ENCODE peak calls at places on chromosomes 5 and 9, in eight cellular contexts. One of them, this sample, is unnamed.

GRCh38 chr5:78727786-78728761 is 79.5 kb upstream of the LHFPL2 start:
- DNase-seq in epithelial cell of esophagus: no peak
- DNase-seq in fibroblast of the aortic adventitia: no peak
- DNase-seq in fibroblast of lung: no peak
- DNase-seq in bronchial epithelial cell: no peak
- DNase-seq in brain microvascular endothelial cell: no peak
- DNase-seq in heart right ventricle: no peak
- DNase-seq in ovary: no peak
- DNase-seq in this sample: no peak

GRCh38 chr5:180825768-180826525 is 23.3 kb upstream of the MGAT1 start:
- DNase-seq in brain microvascular endothelial cell: peak
- DNase-seq in bronchial epithelial cell: peak
- DNase-seq in fibroblast of lung: peak
- DNase-seq in fibroblast of the aortic adventitia: peak
- DNase-seq in ovary: no peak
- DNase-seq in heart right ventricle: no peak
- DNase-seq in epithelial cell of esophagus: peak
- DNase-seq in this sample: peak

GRCh38 chr5:179154991-179155955 is 95.1 kb downstream of the ZNF354C start:
- DNase-seq in fibroblast of lung: no peak
- DNase-seq in brain microvascular endothelial cell: no peak
- DNase-seq in epithelial cell of esophagus: no peak
- DNase-seq in bronchial epithelial cell: no peak
- DNase-seq in ovary: no peak
- DNase-seq in fibroblast of the aortic adventitia: no peak
- DNase-seq in heart right ventricle: no peak
- DNase-seq in this sample: no peak

GRCh38 chr5:67196537-67197059 is at the start of gene CD180:
- DNase-seq in ovary: no peak
- DNase-seq in epithelial cell of esophagus: no peak
- DNase-seq in bronchial epithelial cell: no peak
- DNase-seq in fibroblast of lung: no peak
- DNase-seq in brain microvascular endothelial cell: no peak
- DNase-seq in fibroblast of the aortic adventitia: peak
- DNase-seq in heart right ventricle: peak
- DNase-seq in this sample: no peak

GRCh38 chr5:178770621-178771020 is 40.2 kb upstream of the ZNF354A start:
- DNase-seq in fibroblast of lung: no peak
- DNase-seq in ovary: no peak
- DNase-seq in bronchial epithelial cell: no peak
- DNase-seq in heart right ventricle: no peak
- DNase-seq in brain microvascular endothelial cell: no peak
- DNase-seq in fibroblast of the aortic adventitia: no peak
- DNase-seq in epithelial cell of esophagus: no peak
- DNase-seq in this sample: peak

GRCh38 chr5:139848508-139849100 is 53.0 kb downstream of the PSD2 start:
- DNase-seq in heart right ventricle: peak
- DNase-seq in brain microvascular endothelial cell: no peak
- DNase-seq in epithelial cell of esophagus: no peak
- DNase-seq in bronchial epithelial cell: no peak
- DNase-seq in ovary: peak
- DNase-seq in fibroblast of the aortic adventitia: no peak
- DNase-seq in fibroblast of lung: no peak
- DNase-seq in this sample: no peak

GRCh38 chr9:135663857-135664256 is 748 bp downstream of the LCN9 start:
- DNase-seq in heart right ventricle: no peak
- DNase-seq in epithelial cell of esophagus: no peak
- DNase-seq in bronchial epithelial cell: no peak
- DNase-seq in ovary: no peak
- DNase-seq in brain microvascular endothelial cell: no peak
- DNase-seq in fibroblast of the aortic adventitia: no peak
- DNase-seq in fibroblast of lung: no peak
- DNase-seq in this sample: no peak

GRCh38 chr5:134647750-134648424 is 698 bp upstream of the SEC24A start:
- DNase-seq in fibroblast of lung: peak
- DNase-seq in brain microvascular endothelial cell: no peak
- DNase-seq in ovary: no peak
- DNase-seq in heart right ventricle: no peak
- DNase-seq in bronchial epithelial cell: peak
- DNase-seq in epithelial cell of esophagus: peak
- DNase-seq in fibroblast of the aortic adventitia: peak
- DNase-seq in this sample: no peak

GRCh38 chr9:131875828-131876485 is 136.1 kb upstream of the RAPGEF1 start:
- DNase-seq in bronchial epithelial cell: peak
- DNase-seq in ovary: no peak
- DNase-seq in brain microvascular endothelial cell: no peak
- DNase-seq in epithelial cell of esophagus: peak
- DNase-seq in heart right ventricle: no peak
- DNase-seq in fibroblast of lung: peak
- DNase-seq in fibroblast of the aortic adventitia: peak
- DNase-seq in this sample: no peak

GRCh38 chr5:50749181-50749580 is 82.7 kb downstream of the PARP8 start:
- DNase-seq in fibroblast of lung: no peak
- DNase-seq in brain microvascular endothelial cell: no peak
- DNase-seq in fibroblast of the aortic adventitia: no peak
- DNase-seq in bronchial epithelial cell: no peak
- DNase-seq in epithelial cell of esophagus: no peak
- DNase-seq in heart right ventricle: no peak
- DNase-seq in ovary: no peak
- DNase-seq in this sample: no peak

GRCh38 chr5:114360816-114361723 is 800 bp upstream of the KCNN2 start:
- DNase-seq in bronchial epithelial cell: no peak
- DNase-seq in heart right ventricle: peak
- DNase-seq in brain microvascular endothelial cell: no peak
- DNase-seq in ovary: peak
- DNase-seq in fibroblast of lung: peak
- DNase-seq in fibroblast of the aortic adventitia: no peak
- DNase-seq in epithelial cell of esophagus: no peak
- DNase-seq in this sample: no peak

DNA sequence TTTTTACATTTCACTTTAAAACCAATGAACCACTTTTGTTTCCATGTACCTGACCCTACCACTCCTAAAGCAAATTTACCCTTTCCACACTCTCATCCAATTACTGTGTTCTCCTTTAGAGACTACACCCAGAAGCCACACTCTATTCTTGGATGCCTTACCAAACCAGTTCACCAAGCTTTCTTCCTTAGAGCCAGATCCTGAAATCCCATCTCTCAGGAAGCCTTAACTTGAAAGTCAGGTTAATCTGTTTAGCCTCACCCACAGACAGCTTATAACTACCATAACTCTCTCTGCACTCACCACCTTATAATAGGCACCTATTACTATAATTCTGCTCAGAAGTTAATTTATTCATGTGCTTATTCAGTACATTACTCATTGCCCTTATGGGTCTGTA is 4.3 kb downstream of the CSNK1A1 start:
- DNase-seq in fibroblast of the aortic adventitia: no peak
- DNase-seq in bronchial epithelial cell: peak
- DNase-seq in heart right ventricle: no peak
- DNase-seq in brain microvascular endothelial cell: no peak
- DNase-seq in ovary: no peak
- DNase-seq in fibroblast of lung: no peak
- DNase-seq in epithelial cell of esophagus: peak
- DNase-seq in this sample: no peak
- H3K4me3 ChIP-seq in fibroblast of the aortic adventitia: peak
- H3K4me3 ChIP-seq in bronchial epithelial cell: no peak
- H3K4me3 ChIP-seq in heart right ventricle: no peak
- H3K4me3 ChIP-seq in brain microvascular endothelial cell: no peak
- H3K4me3 ChIP-seq in ovary: no peak
- H3K4me3 ChIP-seq in fibroblast of lung: peak
- H3K4me3 ChIP-seq in epithelial cell of esophagus: peak
- H3K4me3 ChIP-seq in this sample: peak

GRCh38 chr9:35660966-35661413 is 2.9 kb downstream of the CCDC107 start:
- DNase-seq in epithelial cell of esophagus: peak
- DNase-seq in brain microvascular endothelial cell: peak
- DNase-seq in fibroblast of lung: peak
- DNase-seq in heart right ventricle: no peak
- DNase-seq in fibroblast of the aortic adventitia: peak
- DNase-seq in ovary: no peak
- DNase-seq in bronchial epithelial cell: peak
- DNase-seq in this sample: no peak
- TF ChIP-seq CTCF in epithelial cell of esophagus: peak
- TF ChIP-seq CTCF in brain microvascular endothelial cell: peak
- TF ChIP-seq CTCF in fibroblast of lung: peak
- TF ChIP-seq CTCF in heart right ventricle: peak
- TF ChIP-seq CTCF in fibroblast of the aortic adventitia: peak
- TF ChIP-seq CTCF in ovary: no peak
- TF ChIP-seq CTCF in bronchial epithelial cell: peak
- TF ChIP-seq CTCF in this sample: peak

GRCh38 chr5:402615-403359 is 40.2 kb upstream of the EXOC3 start:
- DNase-seq in heart right ventricle: no peak
- DNase-seq in epithelial cell of esophagus: peak
- DNase-seq in brain microvascular endothelial cell: no peak
- DNase-seq in bronchial epithelial cell: no peak
- DNase-seq in fibroblast of lung: no peak
- DNase-seq in fibroblast of the aortic adventitia: no peak
- DNase-seq in ovary: no peak
- DNase-seq in this sample: no peak

GRCh38 chr5:401216-402034 is 41.6 kb upstream of the EXOC3 start:
- DNase-seq in heart right ventricle: no peak
- DNase-seq in brain microvascular endothelial cell: no peak
- DNase-seq in ovary: peak
- DNase-seq in fibroblast of lung: no peak
- DNase-seq in bronchial epithelial cell: no peak
- DNase-seq in fibroblast of the aortic adventitia: no peak
- DNase-seq in epithelial cell of esophagus: no peak
- DNase-seq in this sample: no peak

GRCh38 chr5:398475-399295 is 44.3 kb upstream of the EXOC3 start:
- DNase-seq in ovary: no peak
- DNase-seq in fibroblast of the aortic adventitia: no peak
- DNase-seq in bronchial epithelial cell: no peak
- DNase-seq in fibroblast of lung: no peak
- DNase-seq in brain microvascular endothelial cell: no peak
- DNase-seq in heart right ventricle: no peak
- DNase-seq in epithelial cell of esophagus: no peak
- DNase-seq in this sample: no peak

GRCh38 chr5:399296-400281 is 43.4 kb upstream of the EXOC3 start:
- DNase-seq in fibroblast of lung: peak
- DNase-seq in epithelial cell of esophagus: peak
- DNase-seq in fibroblast of the aortic adventitia: peak
- DNase-seq in ovary: peak
- DNase-seq in bronchial epithelial cell: no peak
- DNase-seq in heart right ventricle: peak
- DNase-seq in brain microvascular endothelial cell: peak
- DNase-seq in this sample: peak

GRCh38 chr5:400282-401215 is 42.4 kb upstream of the EXOC3 start:
- DNase-seq in bronchial epithelial cell: no peak
- DNase-seq in epithelial cell of esophagus: no peak
- DNase-seq in fibroblast of the aortic adventitia: peak
- DNase-seq in heart right ventricle: no peak
- DNase-seq in ovary: peak
- DNase-seq in fibroblast of lung: peak
- DNase-seq in brain microvascular endothelial cell: no peak
- DNase-seq in this sample: no peak
- H3K4me3 ChIP-seq in bronchial epithelial cell: no peak
- H3K4me3 ChIP-seq in epithelial cell of esophagus: no peak
- H3K4me3 ChIP-seq in fibroblast of the aortic adventitia: peak
- H3K4me3 ChIP-seq in heart right ventricle: peak
- H3K4me3 ChIP-seq in ovary: no peak
- H3K4me3 ChIP-seq in fibroblast of lung: peak
- H3K4me3 ChIP-seq in brain microvascular endothelial cell: peak
- H3K4me3 ChIP-seq in this sample: peak

GRCh38 chr5:159987031-159987674 is 21.8 kb upstream of the TTC1 start:
- DNase-seq in brain microvascular endothelial cell: peak
- DNase-seq in fibroblast of the aortic adventitia: peak
- DNase-seq in bronchial epithelial cell: peak
- DNase-seq in epithelial cell of esophagus: peak
- DNase-seq in fibroblast of lung: peak
- DNase-seq in ovary: peak
- DNase-seq in heart right ventricle: peak
- DNase-seq in this sample: no peak
- TF ChIP-seq CTCF in brain microvascular endothelial cell: peak
- TF ChIP-seq CTCF in fibroblast of the aortic adventitia: peak
- TF ChIP-seq CTCF in bronchial epithelial cell: peak
- TF ChIP-seq CTCF in epithelial cell of esophagus: peak
- TF ChIP-seq CTCF in fibroblast of lung: peak
- TF ChIP-seq CTCF in ovary: peak
- TF ChIP-seq CTCF in heart right ventricle: peak
- TF ChIP-seq CTCF in this sample: peak

DNA sequence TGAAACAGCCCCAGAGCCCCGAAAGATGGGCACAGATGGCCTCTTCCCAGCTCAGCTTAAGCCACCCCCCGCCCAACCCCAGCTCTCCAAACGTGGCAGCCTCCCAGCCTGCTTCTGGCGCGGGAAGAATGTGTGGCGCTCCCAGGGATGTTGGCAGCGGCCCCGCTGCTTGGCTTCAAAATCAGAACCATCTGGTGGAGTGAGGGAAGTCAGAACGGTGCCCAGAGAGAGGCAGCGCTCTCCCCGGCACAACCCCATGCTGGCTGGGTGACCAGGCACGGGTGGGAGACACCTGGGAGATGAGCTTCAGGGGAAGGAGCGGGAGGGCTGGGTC is 72.7 kb upstream of the ORM1 start:
- DNase-seq in fibroblast of the aortic adventitia: peak
- DNase-seq in fibroblast of lung: peak
- DNase-seq in brain microvascular endothelial cell: peak
- DNase-seq in epithelial cell of esophagus: no peak
- DNase-seq in bronchial epithelial cell: no peak
- DNase-seq in heart right ventricle: peak
- DNase-seq in ovary: peak
- DNase-seq in this sample: peak
- H3K4me3 ChIP-seq in fibroblast of the aortic adventitia: no peak
- H3K4me3 ChIP-seq in fibroblast of lung: no peak
- H3K4me3 ChIP-seq in brain microvascular endothelial cell: no peak
- H3K4me3 ChIP-seq in epithelial cell of esophagus: no peak
- H3K4me3 ChIP-seq in bronchial epithelial cell: no peak
- H3K4me3 ChIP-seq in heart right ventricle: no peak
- H3K4me3 ChIP-seq in ovary: no peak
- H3K4me3 ChIP-seq in this sample: peak

GRCh38 chr5:169003721-169004481 is 297.0 kb downstream of the SLIT3 start:
- DNase-seq in brain microvascular endothelial cell: no peak
- DNase-seq in ovary: peak
- DNase-seq in fibroblast of lung: no peak
- DNase-seq in fibroblast of the aortic adventitia: peak
- DNase-seq in heart right ventricle: no peak
- DNase-seq in bronchial epithelial cell: no peak
- DNase-seq in epithelial cell of esophagus: no peak
- DNase-seq in this sample: no peak
- TF ChIP-seq CTCF in brain microvascular endothelial cell: peak
- TF ChIP-seq CTCF in ovary: peak
- TF ChIP-seq CTCF in fibroblast of lung: peak
- TF ChIP-seq CTCF in fibroblast of the aortic adventitia: peak
- TF ChIP-seq CTCF in heart right ventricle: peak
- TF ChIP-seq CTCF in bronchial epithelial cell: no peak
- TF ChIP-seq CTCF in epithelial cell of esophagus: peak
- TF ChIP-seq CTCF in this sample: peak